ENCODE peak calls at places on chromosomes 6 and 20, in five cellular contexts. K is SK-N-SH, R is GM13976, P is endothelial cell, W is fibroblast of the aortic adventitia. B is an unnamed sample.

GRCh38 chr6:32074996-32075532 is 34.1 kb downstream of the TNXB start:
- DNase-seq in K (no peak), P (no peak), W (no peak), R (no peak), B (no peak)

GRCh38 chr20:33181482-33182093 is 13.6 kb downstream of the BPIFA2 start:
- DNase-seq in R (no peak), K (no peak), W (no peak), P (no peak), B (no peak)

GRCh38 chr6:108575905-108576494 is 15.3 kb downstream of the FOXO3 start:
- DNase-seq in W (no peak), P (no peak), K (no peak), R (no peak), B (no peak)

GRCh38 chr6:125888989-125889656 is 67.4 kb upstream of the HINT3 start:
- DNase-seq in P (peak), R (peak), W (peak), K (no peak), B (no peak)

GRCh38 chr6:6872924-6873344 is 234.8 kb upstream of the RREB1 start:
- DNase-seq in W (no peak), K (no peak), R (no peak), P (no peak), B (no peak)

GRCh38 chr20:62811720-62812119 is 5.1 kb upstream of the COL9A3 start:
- DNase-seq in R (no peak), P (no peak), K (no peak), W (no peak), B (no peak)

GRCh38 chr6:37667050-37667814 is 30.5 kb downstream of the MDGA1 start:
- DNase-seq in K (no peak), W (peak), R (no peak), P (no peak), B (no peak)

GRCh38 chr6:136225496-136225895 is 24.6 kb downstream of the MTFR2 start:
- DNase-seq in P (no peak), W (no peak), R (no peak), K (no peak), B (no peak)

GRCh38 chr6:11889574-11889973 is 111.0 kb upstream of the ADTRP start:
- DNase-seq in W (no peak), P (no peak), R (no peak), K (no peak), B (no peak)

GRCh38 chr20:31593221-31594001 is 11.7 kb upstream of the ID1 start:
- DNase-seq in R (no peak), K (no peak), W (peak), P (no peak), B (no peak)

GRCh38 chr6:88302769-88303230 is 136.7 kb upstream of the CNR1 start:
- DNase-seq in P (no peak), W (no peak), R (no peak), K (no peak), B (no peak)

GRCh38 chr6:45618259-45618658 is 240.5 kb upstream of the SUPT3H start:
- DNase-seq in R (no peak), K (no peak), P (no peak), W (no peak), B (no peak)

GRCh38 chr6:36201612-36202011 is 5.1 kb downstream of the BRPF3 start:
- DNase-seq in K (no peak), W (no peak), P (no peak), R (no peak), B (no peak)

GRCh38 chr20:48877299-48877698 is 44.2 kb upstream of the ARFGEF2 start:
- DNase-seq in P (no peak), R (no peak), K (no peak), W (no peak), B (no peak)

GRCh38 chr6:119521251-119521650 is 171.7 kb upstream of the MAN1A1 start:
- DNase-seq in K (no peak), P (no peak), W (no peak), R (no peak), B (no peak)

GRCh38 chr6:31775184-31775583 is 1.9 kb downstream of the VWA7 start:
- DNase-seq in W (no peak), R (no peak), K (no peak), P (no peak), B (no peak)

GRCh38 chr6:74991573-74992332 is 214.1 kb downstream of the COL12A1 start:
- DNase-seq in P (no peak), K (no peak), R (no peak), W (peak), B (peak)

GRCh38 chr6:2037230-2037926 is 208.0 kb downstream of the GMDS start:
- DNase-seq in W (peak), K (no peak), P (no peak), R (no peak), B (no peak)

GRCh38 chr20:63958471-63958870 is 2.3 kb upstream of the UCKL1 start:
- DNase-seq in W (no peak), P (no peak), R (no peak), K (no peak), B (no peak)

B was measured in Kasumi-1.